ENCODE peak calls at places on chromosomes 13 and 19, in five cellular contexts. T is spleen, F is ascending aorta, R is left ventricle myocardium inferior, U is thyroid gland. E is an unnamed sample.

GRCh38 chr19:16327911-16328823 is 3.5 kb downstream of the KLF2 start:
- DNase-seq in T (peak; percentile 91), F (peak; percentile 80), R (peak; percentile 79), U (peak; percentile 48), E (peak; percentile 86)

GRCh38 chr13:27403727-27404385 is 20.6 kb upstream of the GTF3A start:
- DNase-seq in T (no peak), F (no peak), R (no peak), U (no peak), E (no peak)

GRCh38 chr19:50344661-50345318 is 15.6 kb upstream of the KCNC3 start:
- DNase-seq in T (peak; percentile 84), F (no peak), R (peak; percentile 2), U (no peak), E (peak; percentile 48)

GRCh38 chr13:28346136-28346535 is 148.8 kb downstream of the FLT1 start:
- DNase-seq in T (no peak), F (no peak), R (no peak), U (no peak), E (no peak)

GRCh38 chr13:58773280-58773859 is 1141.8 kb downstream of the PCDH17 start:
- DNase-seq in T (peak; percentile 41), F (no peak), R (no peak), U (no peak), E (peak; percentile 67)

GRCh38 chr19:49614096-49614857 is 23.3 kb downstream of the PRR12 start:
- DNase-seq in T (no peak), F (no peak), R (no peak), U (no peak), E (no peak)

GRCh38 chr19:40348961-40349507 is 539 bp downstream of the PLD3 start:
- DNase-seq in T (no peak), F (no peak), R (no peak), U (no peak), E (no peak)

GRCh38 chr13:23469901-23470525 is 36.5 kb upstream of the SACS start:
- DNase-seq in T (no peak), F (no peak), R (no peak), U (no peak), E (no peak)

GRCh38 chr13:97148894-97149293 is 73.2 kb upstream of the MBNL2 start:
- DNase-seq in T (no peak), F (no peak), R (no peak), U (no peak), E (no peak)

GRCh38 chr13:43333176-43333575 is 309.8 kb downstream of the DNAJC15 start:
- DNase-seq in T (no peak), F (no peak), R (no peak), U (no peak), E (no peak)

GRCh38 chr19:39680593-39680992 is 23.7 kb upstream of the LGALS14 start:
- DNase-seq in T (no peak), F (no peak), R (no peak), U (no peak), E (no peak)

GRCh38 chr13:42405665-42406390 is 133.9 kb downstream of the AKAP11 start:
- DNase-seq in T (no peak), F (no peak), R (no peak), U (no peak), E (no peak)

GRCh38 chr13:102569488-102569887 is 27.3 kb upstream of the TPP2 start:
- DNase-seq in T (no peak), F (no peak), R (no peak), U (no peak), E (no peak)

GRCh38 chr19:30545752-30546151 is 173.6 kb downstream of the ZNF536 start:
- DNase-seq in T (no peak), F (no peak), R (no peak), U (no peak), E (no peak)

GRCh38 chr19:31578326-31578725 is 229.1 kb upstream of the TSHZ3 start:
- DNase-seq in T (no peak), F (no peak), R (no peak), U (no peak), E (no peak)

GRCh38 chr19:38597075-38597474 is 20.7 kb downstream of the MAP4K1 start:
- DNase-seq in T (no peak), F (no peak), R (no peak), U (no peak), E (no peak)

DNA sequence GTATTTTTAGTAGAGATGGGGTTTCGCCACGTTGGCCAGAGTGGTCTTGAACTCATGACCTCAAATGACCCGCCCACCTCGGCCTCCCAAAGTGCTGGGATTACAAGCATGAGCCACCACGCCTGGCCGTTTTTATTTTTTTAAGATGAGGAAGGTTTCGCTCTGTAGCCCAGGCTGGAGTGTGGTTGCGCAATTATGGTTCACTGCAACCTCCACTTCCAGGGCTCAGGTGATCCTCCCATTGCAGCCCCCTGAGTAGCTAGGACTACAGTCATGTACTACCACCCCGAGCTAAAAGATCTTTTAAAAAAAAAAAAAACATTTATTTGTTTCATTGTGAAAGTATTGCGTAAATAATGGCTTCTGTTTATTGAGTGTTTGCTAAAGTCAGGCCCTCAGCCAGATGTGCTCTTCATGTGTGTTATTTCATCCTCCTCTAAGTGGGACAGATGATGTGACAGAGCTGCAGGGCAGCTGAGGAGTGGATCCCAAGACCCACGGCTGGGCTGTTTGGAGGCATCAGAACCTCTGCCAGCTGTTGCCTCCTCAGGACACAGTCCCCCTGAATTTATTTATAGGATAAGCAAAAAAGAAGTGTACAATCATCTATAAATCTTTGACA is 18.5 kb downstream of the ILF3 start:
- DNase-seq in T (no peak), F (no peak), R (no peak), U (peak; percentile 46), E (no peak)
- H3K36me3 ChIP-seq in T (peaks cover 56% of the 10 kb centered on the region), F (peaks cover 45% of the 10 kb centered on the region), R (peaks cover 69% of the 10 kb centered on the region), U (peaks cover 24% of the 10 kb centered on the region), E (peaks cover 34% of the 10 kb centered on the region)

GRCh38 chr19:6853868-6854267 is 33.5 kb upstream of the ADGRE1 start:
- DNase-seq in T (no peak), F (no peak), R (no peak), U (no peak), E (no peak)
- H3K36me3 ChIP-seq in T (peaks cover 66% of the 10 kb centered on the region), F (no peaks in the 10 kb centered on the region), R (no peaks in the 10 kb centered on the region), U (no peaks in the 10 kb centered on the region), E (no peaks in the 10 kb centered on the region)

GRCh38 chr13:79126706-79127105 is 279.3 kb downstream of the RBM26 start:
- DNase-seq in T (no peak), F (no peak), R (no peak), U (no peak), E (no peak)
- H3K36me3 ChIP-seq in T (no peaks in the 10 kb centered on the region), F (no peaks in the 10 kb centered on the region), R (no peaks in the 10 kb centered on the region), U (no peaks in the 10 kb centered on the region), E (no peaks in the 10 kb centered on the region)

DNA sequence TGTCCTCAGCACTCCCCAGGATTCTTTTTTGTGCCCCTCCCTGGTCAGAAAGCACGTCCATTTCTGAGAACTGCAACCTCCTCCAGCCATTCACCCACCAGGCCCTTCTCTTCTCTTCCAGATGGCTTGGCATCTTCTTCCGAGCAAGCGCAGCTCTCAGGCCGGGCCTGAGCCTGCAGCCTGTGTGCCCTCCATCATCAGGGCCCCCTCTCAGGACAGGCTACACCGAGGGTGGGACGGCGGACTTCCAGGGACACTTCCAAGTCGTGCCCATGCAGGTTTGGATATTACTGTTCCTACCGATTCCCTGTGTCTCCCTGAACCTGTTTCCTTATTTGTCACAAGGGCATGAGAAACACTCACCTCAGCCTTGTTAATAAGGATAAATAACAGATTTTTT is 28.4 kb downstream of the SOX1 start:
- DNase-seq in T (no peak), F (no peak), R (no peak), U (no peak), E (no peak)
- H3K36me3 ChIP-seq in T (no peaks in the 10 kb centered on the region), F (no peaks in the 10 kb centered on the region), R (no peaks in the 10 kb centered on the region), U (no peaks in the 10 kb centered on the region), E (no peaks in the 10 kb centered on the region)

DNA sequence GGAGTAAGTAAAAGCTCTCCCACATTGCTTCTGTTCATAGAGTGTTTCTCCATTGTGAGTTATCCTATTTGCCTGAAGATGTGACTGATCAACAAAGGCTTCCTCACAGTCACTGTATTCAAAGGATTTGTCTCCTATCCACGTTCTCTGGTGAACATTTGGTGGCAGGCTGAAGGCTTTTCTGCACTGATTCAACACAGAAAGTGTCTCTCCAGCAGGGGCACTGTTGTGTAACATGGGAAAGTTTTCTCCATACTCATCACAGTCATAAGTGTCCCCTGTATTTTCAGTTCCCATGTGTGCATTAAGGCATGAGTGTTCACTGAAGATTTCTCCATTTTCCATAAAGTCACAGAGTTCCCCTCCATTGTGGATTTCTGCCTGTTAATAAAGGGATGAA is 17.6 kb downstream of the ZNF121 start:
- DNase-seq in T (no peak), F (no peak), R (no peak), U (no peak), E (no peak)
- H3K36me3 ChIP-seq in T (peaks cover 84% of the 10 kb centered on the region), F (peaks cover 87% of the 10 kb centered on the region), R (peaks cover 99% of the 10 kb centered on the region), U (peaks cover 53% of the 10 kb centered on the region), E (peaks cover 49% of the 10 kb centered on the region)

GRCh38 chr19:1613808-1614570 is 8.7 kb upstream of the UQCR11 start:
- DNase-seq in T (no peak), F (no peak), R (no peak), U (no peak), E (no peak)

GRCh38 chr19:1618157-1619093 is 13.2 kb upstream of the UQCR11 start:
- DNase-seq in T (no peak), F (no peak), R (no peak), U (peak; percentile 40), E (peak; percentile 63)

GRCh38 chr19:1616875-1617274 is 11.6 kb upstream of the UQCR11 start:
- DNase-seq in T (no peak), F (no peak), R (no peak), U (no peak), E (no peak)

GRCh38 chr19:1615156-1615765 is 10.0 kb upstream of the UQCR11 start:
- DNase-seq in T (no peak), F (no peak), R (no peak), U (no peak), E (peak; percentile 75)

DNA sequence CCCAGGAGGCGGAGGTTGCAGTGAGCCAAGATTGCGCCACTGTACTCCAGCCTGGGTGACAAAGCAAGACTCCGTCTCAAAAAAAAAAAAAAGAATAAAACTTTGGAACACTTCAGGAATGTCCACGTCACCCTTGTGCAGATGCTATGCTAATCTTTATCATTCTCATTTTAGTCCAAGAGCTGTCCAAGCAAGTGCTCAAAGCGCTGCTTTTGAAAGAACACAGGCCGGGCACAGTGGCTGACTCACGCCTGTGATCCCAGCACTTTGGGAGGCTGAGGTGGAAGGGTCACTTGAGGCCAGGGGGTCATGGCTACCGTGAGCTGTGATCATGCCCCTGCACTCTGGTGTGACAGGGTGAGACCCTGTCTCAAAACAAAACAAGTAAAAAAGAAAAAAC is 11.1 kb upstream of the UQCR11 start:
- DNase-seq in T (no peak), F (no peak), R (no peak), U (no peak), E (no peak)
- H3K36me3 ChIP-seq in T (peaks cover 77% of the 10 kb centered on the region), F (peaks cover 36% of the 10 kb centered on the region), R (peaks cover 71% of the 10 kb centered on the region), U (peaks cover 39% of the 10 kb centered on the region), E (peaks cover 7% of the 10 kb centered on the region)

E was measured in kidney.